ENCODE peak calls at places on chromosomes 4 and X, in four cellular contexts. One of them, this sample, is unnamed.

GRCh38 chr4:1714303-1715001 is 2.3 kb upstream of the SLBP start:
- DNase-seq in germinal center: no peak
- DNase-seq in heart right ventricle: no peak
- DNase-seq in MCF 10A: no peak
- DNase-seq in this sample: no peak

GRCh38 chr4:102217775-102218174 is 127.5 kb downstream of the SLC39A8 start:
- DNase-seq in germinal center: no peak
- DNase-seq in heart right ventricle: no peak
- DNase-seq in MCF 10A: peak
- DNase-seq in this sample: no peak

GRCh38 chr4:84578540-84579409 is 4.2 kb upstream of the CDS1 start:
- DNase-seq in germinal center: no peak
- DNase-seq in heart right ventricle: no peak
- DNase-seq in MCF 10A: peak
- DNase-seq in this sample: peak

GRCh38 chr4:172270421-172270820 is 457.2 kb downstream of the GALNTL6 start:
- DNase-seq in germinal center: no peak
- DNase-seq in heart right ventricle: no peak
- DNase-seq in MCF 10A: peak
- DNase-seq in this sample: no peak

GRCh38 chrX:13005671-13006473 is 31.0 kb downstream of the TMSB4X start:
- DNase-seq in germinal center: no peak
- DNase-seq in heart right ventricle: no peak
- DNase-seq in MCF 10A: no peak
- DNase-seq in this sample: no peak

GRCh38 chr4:85928775-85929585 is 430.9 kb downstream of the MAPK10 start:
- DNase-seq in germinal center: no peak
- DNase-seq in heart right ventricle: no peak
- DNase-seq in MCF 10A: no peak
- DNase-seq in this sample: no peak

GRCh38 chr4:94595880-94596483 is 144.2 kb downstream of the PDLIM5 start:
- DNase-seq in germinal center: peak
- DNase-seq in heart right ventricle: no peak
- DNase-seq in MCF 10A: peak
- DNase-seq in this sample: no peak

GRCh38 chrX:134659761-134660160 is 1.5 kb upstream of the PLAC1 start:
- DNase-seq in germinal center: no peak
- DNase-seq in heart right ventricle: no peak
- DNase-seq in MCF 10A: no peak
- DNase-seq in this sample: no peak

GRCh38 chr4:186740822-186741221 is 17.2 kb upstream of the FAT1 start:
- DNase-seq in germinal center: no peak
- DNase-seq in heart right ventricle: no peak
- DNase-seq in MCF 10A: no peak
- DNase-seq in this sample: no peak

GRCh38 chrX:2710041-2710471 is 19.0 kb downstream of the CD99 start:
- DNase-seq in germinal center: no peak
- DNase-seq in heart right ventricle: no peak
- DNase-seq in MCF 10A: peak
- DNase-seq in this sample: no peak

GRCh38 chrX:153887385-153887784 is 1.4 kb upstream of the L1CAM start:
- DNase-seq in germinal center: no peak
- DNase-seq in heart right ventricle: no peak
- DNase-seq in MCF 10A: no peak
- DNase-seq in this sample: peak

GRCh38 chrX:85108165-85108564 is 104.5 kb downstream of the APOOL start:
- DNase-seq in germinal center: no peak
- DNase-seq in heart right ventricle: no peak
- DNase-seq in MCF 10A: no peak
- DNase-seq in this sample: no peak

GRCh38 chrX:12721042-12721441 is 70.2 kb upstream of the PRPS2 start:
- DNase-seq in germinal center: no peak
- DNase-seq in heart right ventricle: no peak
- DNase-seq in MCF 10A: no peak
- DNase-seq in this sample: no peak

GRCh38 chr4:133711817-133712216 is 489.8 kb downstream of the PABPC4L start:
- DNase-seq in germinal center: no peak
- DNase-seq in heart right ventricle: no peak
- DNase-seq in MCF 10A: no peak
- DNase-seq in this sample: no peak

GRCh38 chr4:184896868-184897715 is 71.3 kb upstream of the ACSL1 start:
- DNase-seq in germinal center: no peak
- DNase-seq in heart right ventricle: no peak
- DNase-seq in MCF 10A: peak
- DNase-seq in this sample: no peak

GRCh38 chr4:6271701-6272465 is 2.2 kb downstream of the WFS1 start:
- DNase-seq in germinal center: no peak
- DNase-seq in heart right ventricle: peak
- DNase-seq in MCF 10A: no peak
- DNase-seq in this sample: peak

GRCh38 chrX:17563515-17563914 is 173.8 kb upstream of the SCML1 start:
- DNase-seq in germinal center: no peak
- DNase-seq in heart right ventricle: no peak
- DNase-seq in MCF 10A: no peak
- DNase-seq in this sample: no peak

GRCh38 chrX:68998716-68999115 is 166.5 kb downstream of the PJA1 start:
- DNase-seq in germinal center: no peak
- DNase-seq in heart right ventricle: no peak
- DNase-seq in MCF 10A: peak
- DNase-seq in this sample: no peak

GRCh38 chr4:65535128-65535527 is 135.2 kb downstream of the EPHA5 start:
- DNase-seq in germinal center: no peak
- DNase-seq in heart right ventricle: no peak
- DNase-seq in MCF 10A: no peak
- DNase-seq in this sample: no peak

GRCh38 chr4:12179264-12179616 is 750.5 kb upstream of the HS3ST1 start:
- DNase-seq in germinal center: no peak
- DNase-seq in heart right ventricle: no peak
- DNase-seq in MCF 10A: no peak
- DNase-seq in this sample: no peak

GRCh38 chrX:68693481-68694410 is 46.3 kb downstream of the STARD8 start:
- DNase-seq in germinal center: peak
- DNase-seq in heart right ventricle: peak
- DNase-seq in MCF 10A: no peak
- DNase-seq in this sample: peak

GRCh38 chrX:35380808-35381700 is 417.1 kb upstream of the MAGEB16 start:
- DNase-seq in germinal center: no peak
- DNase-seq in heart right ventricle: no peak
- DNase-seq in MCF 10A: peak
- DNase-seq in this sample: no peak

GRCh38 chr4:101103381-101104142 is 243.8 kb downstream of the PPP3CA start:
- DNase-seq in germinal center: peak
- DNase-seq in heart right ventricle: no peak
- DNase-seq in MCF 10A: no peak
- DNase-seq in this sample: no peak

GRCh38 chr4:165385124-165385523 is 6.3 kb downstream of the CPE start:
- DNase-seq in germinal center: no peak
- DNase-seq in heart right ventricle: no peak
- DNase-seq in MCF 10A: no peak
- DNase-seq in this sample: no peak

GRCh38 chrX:155263854-155264628 is at the start of gene RAB39B:
- DNase-seq in germinal center: peak
- DNase-seq in heart right ventricle: peak
- DNase-seq in MCF 10A: peak
- DNase-seq in this sample: peak

GRCh38 chrX:79159800-79160199 is 15.3 kb downstream of the GPR174 start:
- DNase-seq in germinal center: no peak
- DNase-seq in heart right ventricle: no peak
- DNase-seq in MCF 10A: no peak
- DNase-seq in this sample: no peak

GRCh38 chr4:182560358-182560757 is 317.2 kb downstream of the TENM3 start:
- DNase-seq in germinal center: no peak
- DNase-seq in heart right ventricle: no peak
- DNase-seq in MCF 10A: no peak
- DNase-seq in this sample: no peak

GRCh38 chrX:110418220-110418856 is 59.7 kb downstream of the RTL9 start:
- DNase-seq in germinal center: no peak
- DNase-seq in heart right ventricle: peak
- DNase-seq in MCF 10A: no peak
- DNase-seq in this sample: peak

This sample was measured in heart left ventricle.